ENCODE peak calls at places on chromosome 15, in nine cellular contexts. U, V, J, B, Y, A, I, H and F are unnamed samples. For H3K4me1, the result is how much of the 10 kb centered on the place peaks cover.

GRCh38 chr15:45635191-45635638 is 386 bp downstream of the SQOR start:
- DNase-seq in U (peak), V (peak), J (peak), B (peak), Y (peak), A (peak), I (peak), H (peak), F (peak)

GRCh38 chr15:48721061-48721810 is 75.7 kb upstream of the FBN1 start:
- DNase-seq in U (no peak), V (no peak), J (no peak), B (no peak), Y (no peak), A (no peak), I (no peak), H (no peak), F (no peak)

GRCh38 chr15:51090753-51091152 is 4.0 kb downstream of the TNFAIP8L3 start:
- DNase-seq in U (no peak), V (no peak), J (no peak), B (no peak), Y (no peak), A (no peak), I (no peak), H (no peak), F (no peak)

GRCh38 chr15:43465105-43465504 is 27.9 kb downstream of the TP53BP1 start:
- DNase-seq in U (no peak), V (no peak), J (no peak), B (no peak), Y (no peak), A (no peak), I (no peak), H (no peak), F (no peak)

GRCh38 chr15:78422571-78423340 is 15.3 kb upstream of the IREB2 start:
- DNase-seq in U (peak), V (peak), J (peak), B (peak), Y (peak), A (peak), I (peak), H (no peak), F (peak)

GRCh38 chr15:37035349-37035748 is 65.0 kb downstream of the MEIS2 start:
- DNase-seq in U (no peak), V (no peak), J (no peak), B (no peak), Y (no peak), A (no peak), I (no peak), H (no peak), F (no peak)

GRCh38 chr15:49458145-49458544 is 35.1 kb downstream of the FGF7 start:
- DNase-seq in U (no peak), V (no peak), J (no peak), B (no peak), Y (no peak), A (no peak), I (no peak), H (no peak), F (no peak)

GRCh38 chr15:20294651-20295237 is 246.9 kb downstream of the GOLGA6L6 start:
- DNase-seq in U (no peak), V (no peak), J (no peak), B (no peak), Y (no peak), A (no peak), I (peak), H (no peak), F (no peak)

GRCh38 chr15:90860450-90860849 is 7.9 kb upstream of the FURIN start:
- DNase-seq in U (no peak), V (no peak), J (no peak), B (no peak), Y (no peak), A (no peak), I (no peak), H (no peak), F (no peak)

GRCh38 chr15:72925661-72926060 is 126.6 kb upstream of the NEO1 start:
- DNase-seq in U (peak), V (no peak), J (no peak), B (no peak), Y (no peak), A (no peak), I (no peak), H (no peak), F (no peak)

DNA sequence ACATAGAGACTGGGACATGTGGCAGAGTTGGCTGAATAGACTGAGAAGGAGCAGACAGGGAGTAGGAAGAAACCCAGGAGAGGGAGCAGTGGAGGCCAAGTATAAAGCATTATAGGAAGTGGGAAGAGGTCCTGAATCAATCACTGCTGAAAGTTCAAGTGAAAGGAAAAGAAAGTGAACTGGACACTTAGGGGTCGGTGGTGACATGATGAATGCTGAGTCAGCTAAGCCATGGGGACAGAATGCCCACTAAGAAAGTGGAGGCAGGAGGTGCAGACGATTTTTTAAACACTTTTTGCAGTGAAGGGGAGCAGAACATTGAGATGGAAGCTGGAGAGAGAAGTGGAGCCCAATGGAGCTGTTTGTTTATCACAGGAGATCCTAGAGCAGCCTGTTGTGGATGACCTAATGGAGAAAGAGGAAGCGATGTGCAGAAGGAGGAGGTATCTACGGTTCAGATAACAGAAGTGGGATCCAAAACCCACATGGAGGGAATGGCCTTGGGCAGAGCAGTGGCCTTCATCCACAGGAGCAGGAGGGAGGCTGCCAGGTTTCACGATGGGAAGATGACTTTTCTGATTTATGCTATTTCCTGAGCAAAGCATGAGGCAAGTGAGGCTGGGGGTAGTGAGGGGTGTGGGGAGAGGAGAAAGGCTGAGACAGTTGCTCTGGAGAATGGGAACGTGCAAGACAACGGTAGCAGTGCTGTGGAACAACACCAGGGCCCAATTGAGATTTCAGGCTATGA is 208.2 kb downstream of the RPLP1 start:
- DNase-seq in U (no peak), V (no peak), J (no peak), B (no peak), Y (no peak), A (no peak), I (peak), H (no peak), F (no peak)
- H3K4me1 ChIP-seq in U (under half), V (under half), J (under half), B (under half), Y (under half), A (under half), I (under half), H (under half), F (under half)

DNA sequence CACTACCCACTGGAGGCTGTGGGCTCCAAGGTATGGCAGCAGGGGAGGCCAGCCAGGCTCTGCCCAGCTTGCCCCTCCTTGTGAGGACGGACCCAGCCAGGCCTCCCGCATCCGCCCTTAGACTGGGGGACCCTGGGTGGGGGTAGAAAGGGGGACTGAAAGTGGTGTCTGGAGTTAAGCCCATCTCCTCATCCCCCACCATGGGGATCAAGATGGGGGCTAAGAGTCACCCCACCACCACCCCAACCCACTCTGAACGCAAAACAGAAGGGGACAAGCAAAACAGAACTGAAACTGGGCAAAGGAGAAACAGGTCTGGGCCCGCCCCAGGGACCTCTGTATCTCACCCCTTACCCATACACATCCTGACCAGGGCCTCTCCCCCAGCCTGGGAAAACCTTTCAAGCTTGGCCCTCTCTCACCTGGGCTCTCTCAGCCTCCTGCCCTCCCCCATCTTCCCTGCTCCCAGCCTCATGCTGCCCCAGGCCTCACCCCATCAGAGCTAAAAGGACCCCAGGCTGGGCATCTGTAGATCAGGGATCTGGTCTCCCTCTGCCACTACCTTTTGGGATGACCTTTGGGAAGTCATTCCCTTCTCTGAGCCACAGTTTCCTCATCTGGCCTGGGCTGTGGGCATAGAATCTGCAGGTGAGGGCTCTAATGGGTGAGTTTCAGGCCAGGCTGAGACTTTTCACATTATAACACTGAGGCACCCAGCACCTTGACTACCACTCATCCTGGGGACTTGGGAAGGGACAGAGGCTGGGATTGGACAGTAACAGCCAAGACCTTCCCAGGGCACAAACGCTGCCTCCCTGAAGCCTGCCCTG is 30.0 kb upstream of the CYP11A1 start:
- DNase-seq in U (no peak), V (no peak), J (no peak), B (no peak), Y (peak), A (no peak), I (no peak), H (no peak), F (no peak)
- H3K4me1 ChIP-seq in U (under half), V (under half), J (under half), B (under half), Y (under half), A (under half), I (under half), H (under half), F (under half)

DNA sequence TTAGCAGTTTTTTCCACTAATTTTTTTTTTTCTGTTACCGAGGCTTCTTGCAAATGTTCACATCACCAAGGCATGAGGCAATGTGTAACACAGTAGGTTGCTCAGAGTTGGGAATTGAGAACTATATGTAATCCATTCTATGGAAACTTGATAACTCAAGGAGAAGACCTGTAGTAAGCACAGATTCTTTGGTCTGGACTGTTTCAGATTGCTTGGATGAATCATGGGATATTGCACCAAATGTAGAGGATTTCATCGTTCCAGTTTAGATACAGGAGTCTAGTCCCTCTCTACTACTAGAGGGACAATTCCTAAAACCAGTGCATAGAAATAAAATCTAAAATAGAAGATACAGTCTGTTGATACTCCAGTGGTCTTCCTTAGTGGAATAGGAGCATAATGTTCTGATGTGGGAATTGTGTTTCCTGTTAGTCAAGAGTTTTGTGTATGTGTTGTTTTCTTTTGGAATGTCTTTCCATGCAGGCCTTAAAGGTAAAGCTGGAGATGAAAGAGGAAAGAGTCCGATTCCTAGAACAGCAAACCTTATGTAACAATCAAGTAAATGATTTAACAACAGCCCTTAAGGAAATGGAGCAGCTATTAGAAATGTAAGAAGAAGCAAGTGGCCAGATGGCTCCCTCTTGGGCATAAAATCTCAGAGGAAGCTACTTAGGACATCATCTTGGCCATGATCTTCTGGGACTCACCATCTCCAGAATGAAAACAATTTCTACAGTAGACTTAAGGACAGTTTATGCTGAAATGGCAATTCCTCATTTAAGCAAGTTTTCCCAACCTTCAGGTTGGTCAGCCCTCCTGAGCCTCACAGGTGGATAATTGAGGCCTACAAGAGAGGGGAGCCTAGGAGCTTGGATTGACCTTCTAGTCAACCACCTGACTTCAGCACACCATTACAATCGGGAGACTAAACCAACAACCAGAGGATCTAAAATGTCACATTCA is 10.7 kb downstream of the KNSTRN start:
- DNase-seq in U (no peak), V (no peak), J (no peak), B (no peak), Y (no peak), A (no peak), I (no peak), H (no peak), F (no peak)
- H3K4me1 ChIP-seq in U (under half), V (under half), J (under half), B (under half), Y (under half), A (under half), I (under half), H (under half), F (under half)

GRCh38 chr15:58392611-58393161 is 39.1 kb upstream of the LIPC start:
- DNase-seq in U (no peak), V (peak), J (no peak), B (no peak), Y (no peak), A (no peak), I (no peak), H (no peak), F (no peak)
- H3K4me1 ChIP-seq in U (under half), V (under half), J (under half), B (under half), Y (under half), A (under half), I (under half), H (under half), F (under half)

GRCh38 chr15:74400915-74401757 is 32.6 kb downstream of the SEMA7A start:
- DNase-seq in U (no peak), V (no peak), J (no peak), B (no peak), Y (no peak), A (no peak), I (no peak), H (no peak), F (no peak)

GRCh38 chr15:74398183-74398582 is 30.7 kb upstream of the CYP11A1 start:
- DNase-seq in U (no peak), V (no peak), J (no peak), B (no peak), Y (no peak), A (no peak), I (no peak), H (no peak), F (no peak)

GRCh38 chr15:74400313-74400850 is 32.9 kb upstream of the CYP11A1 start:
- DNase-seq in U (no peak), V (no peak), J (no peak), B (no peak), Y (no peak), A (no peak), I (no peak), H (no peak), F (no peak)

GRCh38 chr15:74399100-74399499 is 31.7 kb upstream of the CYP11A1 start:
- DNase-seq in U (no peak), V (no peak), J (no peak), B (no peak), Y (no peak), A (no peak), I (no peak), H (no peak), F (no peak)

DNA sequence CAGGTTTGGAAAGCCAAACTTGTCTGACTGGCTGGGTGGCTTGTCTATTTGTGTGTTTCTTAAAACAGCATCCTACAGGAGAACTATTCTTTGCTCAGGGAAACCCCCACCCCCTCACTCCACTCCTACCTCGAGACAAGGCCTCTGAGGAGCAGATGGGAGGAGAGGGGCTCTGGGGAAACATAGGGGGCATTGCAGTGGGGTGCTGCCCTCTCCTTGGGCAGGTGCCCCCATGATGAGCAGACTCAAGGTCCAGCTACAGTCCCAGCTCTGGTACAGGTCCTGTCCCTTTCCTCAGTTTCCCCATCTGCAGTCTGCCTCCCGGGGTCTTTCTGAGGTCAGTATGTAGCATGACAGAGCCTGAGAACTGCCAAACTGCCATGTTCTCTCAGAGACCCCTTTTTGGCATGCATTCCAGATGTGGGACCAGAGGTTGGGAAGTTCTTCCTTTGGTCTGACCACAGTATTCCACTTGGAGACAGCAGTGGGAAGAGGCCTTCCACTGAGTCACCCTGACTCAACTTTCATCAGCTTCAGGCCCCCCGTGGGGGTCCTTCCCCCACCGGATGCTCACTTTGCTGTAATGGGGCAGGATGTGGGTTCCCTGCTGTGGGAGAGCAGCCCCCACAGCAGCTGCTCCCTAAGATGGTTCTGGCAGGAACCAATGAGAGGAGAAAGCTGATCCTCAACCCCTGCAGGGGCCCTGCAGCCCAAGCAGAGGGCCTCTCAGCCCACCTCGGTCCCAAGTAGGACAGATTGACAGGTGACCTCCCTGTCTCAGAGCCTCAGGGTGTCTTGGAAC is 32.3 kb upstream of the CYP11A1 start:
- DNase-seq in U (peak), V (no peak), J (no peak), B (no peak), Y (peak), A (no peak), I (no peak), H (no peak), F (no peak)
- H3K4me1 ChIP-seq in U (under half), V (under half), J (under half), B (under half), Y (under half), A (under half), I (under half), H (under half), F (under half)